ENCODE peak calls at places on chromosomes 12 and 14, in ten cellular contexts. N is lower lobe of right lung, A is cardiac muscle cell, H is A673, U is brain microvascular endothelial cell, L is GM23248, O is heart right ventricle, E is right cardiac atrium, K is aorta, W is left ventricle myocardium inferior. D is an unnamed sample.

GRCh38 chr14:33512201-33512600 is 438.7 kb downstream of the EGLN3 start:
- DNase-seq in E (no peak), H (no peak), A (no peak), W (no peak), U (peak; percentile 46), O (no peak), L (peak; percentile 83), N (no peak), K (no peak), D (no peak)

GRCh38 chr12:47238665-47239064 is 158.9 kb upstream of the AMIGO2 start:
- DNase-seq in L (peak; percentile 43), H (no peak), U (no peak), O (no peak), W (no peak), E (no peak), K (no peak), A (no peak), N (no peak), D (no peak)

GRCh38 chr14:32938719-32939253 is at the start of gene NPAS3:
- DNase-seq in N (no peak), E (peak; percentile 21), A (peak; percentile 68), L (peak; percentile 56), O (no peak), H (no peak), U (no peak), K (no peak), W (peak; percentile 25), D (peak; percentile 76)

GRCh38 chr12:13347241-13348043 is 150.9 kb downstream of the EMP1 start:
- DNase-seq in L (peak; percentile 94), N (no peak), U (peak; percentile 70), K (no peak), H (peak; percentile 11), E (peak; percentile 11), W (no peak), O (no peak), A (no peak), D (no peak)

GRCh38 chr12:7994731-7995205 is 37.7 kb upstream of the FOXJ2 start:
- DNase-seq in E (no peak), W (no peak), O (no peak), L (peak; percentile 94), K (no peak), U (peak; percentile 57), A (no peak), H (no peak), N (no peak), D (no peak)

GRCh38 chr12:31687101-31687527 is 27.6 kb downstream of the ETFBKMT start:
- DNase-seq in W (no peak), E (no peak), N (peak; percentile 53), A (no peak), L (no peak), H (no peak), K (no peak), U (no peak), O (no peak), D (no peak)

GRCh38 chr12:114762490-114763110 is 78.6 kb upstream of the TBX3 start:
- DNase-seq in U (peak; percentile 47), H (no peak), N (no peak), E (peak; percentile 15), A (no peak), L (no peak), W (peak; percentile 24), O (peak; percentile 18), K (no peak), D (no peak)

GRCh38 chr12:1790470-1790869 is 29.9 kb upstream of the LRTM2 start:
- DNase-seq in N (no peak), H (no peak), L (no peak), E (no peak), W (no peak), K (no peak), U (no peak), A (no peak), O (no peak), D (no peak)

GRCh38 chr12:54217309-54217661 is 28.5 kb upstream of the SMUG1 start:
- DNase-seq in H (no peak), A (no peak), O (no peak), W (no peak), N (no peak), K (no peak), E (no peak), L (no peak), U (no peak), D (no peak)

GRCh38 chr12:54216580-54217308 is 28.0 kb upstream of the SMUG1 start:
- DNase-seq in U (peak; percentile 58), W (peak; percentile 75), N (peak; percentile 82), E (peak; percentile 76), A (peak; percentile 92), K (peak; percentile 81), O (peak; percentile 77), H (peak; percentile 97), L (peak; percentile 89), D (peak; percentile 88)

GRCh38 chr12:54220092-54220557 is 31.3 kb upstream of the SMUG1 start:
- DNase-seq in U (peak; percentile 72), W (peak; percentile 61), N (no peak), E (peak; percentile 50), L (peak; percentile 78), A (peak; percentile 79), H (peak; percentile 88), O (peak; percentile 64), K (peak; percentile 68), D (no peak)

GRCh38 chr12:54215990-54216579 is 27.3 kb upstream of the SMUG1 start:
- DNase-seq in H (no peak), W (peak; percentile 19), N (peak; percentile 58), A (no peak), U (no peak), K (peak; percentile 61), O (no peak), L (no peak), E (peak; percentile 32), D (no peak)

DNA sequence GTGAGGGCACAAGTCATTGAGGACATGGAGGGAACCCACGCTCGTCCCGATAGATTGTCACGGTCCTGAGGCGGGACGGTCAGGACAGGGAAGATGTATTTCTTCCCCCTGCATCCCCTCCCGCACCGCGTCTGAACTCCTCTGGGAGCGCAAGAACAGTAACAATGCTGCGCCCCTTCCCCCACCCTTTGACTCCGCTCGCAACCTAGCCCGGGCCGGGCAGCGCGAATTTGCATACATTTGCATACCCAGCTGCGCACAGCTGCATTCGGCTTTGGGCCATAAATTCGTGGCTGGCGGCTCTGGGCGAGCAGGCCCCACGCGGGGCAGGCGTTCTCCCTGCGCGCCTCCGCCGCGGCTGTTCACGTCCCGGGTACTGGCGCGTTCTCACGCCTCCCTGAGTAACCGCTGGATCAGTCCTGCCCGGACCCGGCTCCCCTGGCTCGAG is 29.0 kb upstream of the SMUG1 start:
- DNase-seq in N (no peak), L (peak; percentile 50), H (peak; percentile 74), O (no peak), W (peak; percentile 24), A (no peak), E (peak; percentile 36), U (no peak), K (no peak), D (peak; percentile 80)
- H3K4me3 ChIP-seq in N (peak overlapping the region; percentile 28), L (peak overlapping the region; percentile 69), H (peak overlapping the region; percentile 42), O (peak overlapping the region; percentile 54), W (peak overlapping the region; percentile 60), A (peak overlapping the region; percentile 12), E (peak overlapping the region; percentile 31), U (peak overlapping the region; percentile 55), K (no peak overlapping the region), D (no peak overlapping the region)

GRCh38 chr14:92040431-92041040 is 677 bp upstream of the TRIP11 start:
- DNase-seq in L (peak; percentile 60), K (no peak), E (no peak), N (no peak), H (peak; percentile 33), A (peak; percentile 12), U (peak; percentile 15), W (no peak), O (peak; percentile 15), D (no peak)
- H3K4me3 ChIP-seq in L (peak overlapping the region; percentile 93), K (peak overlapping the region; percentile 36), E (peak overlapping the region; percentile 86), N (peak overlapping the region; percentile 88), H (peak overlapping the region; percentile 81), A (peak overlapping the region; percentile 77), U (peak overlapping the region; percentile 76), W (peak overlapping the region; percentile 82), O (peak overlapping the region; percentile 90), D (peak overlapping the region; percentile 92)

GRCh38 chr14:95523818-95524448 is 7.5 kb upstream of the SYNE3 start:
- DNase-seq in O (no peak), U (no peak), K (no peak), H (peak; percentile 64), W (no peak), N (peak; percentile 60), A (no peak), E (no peak), L (peak; percentile 51), D (no peak)

GRCh38 chr14:95522116-95522515 is 5.7 kb upstream of the SYNE3 start:
- DNase-seq in L (no peak), U (no peak), A (no peak), H (no peak), N (no peak), O (no peak), E (peak; percentile 38), K (no peak), W (no peak), D (no peak)

GRCh38 chr14:95524706-95525512 is 8.5 kb upstream of the SYNE3 start:
- DNase-seq in N (no peak), K (no peak), W (no peak), H (no peak), L (peak; percentile 42), E (no peak), A (no peak), U (no peak), O (no peak), D (no peak)

GRCh38 chr14:95522556-95522955 is 6.1 kb upstream of the SYNE3 start:
- DNase-seq in L (no peak), N (no peak), E (no peak), K (no peak), A (no peak), H (no peak), O (no peak), U (no peak), W (no peak), D (no peak)

DNA sequence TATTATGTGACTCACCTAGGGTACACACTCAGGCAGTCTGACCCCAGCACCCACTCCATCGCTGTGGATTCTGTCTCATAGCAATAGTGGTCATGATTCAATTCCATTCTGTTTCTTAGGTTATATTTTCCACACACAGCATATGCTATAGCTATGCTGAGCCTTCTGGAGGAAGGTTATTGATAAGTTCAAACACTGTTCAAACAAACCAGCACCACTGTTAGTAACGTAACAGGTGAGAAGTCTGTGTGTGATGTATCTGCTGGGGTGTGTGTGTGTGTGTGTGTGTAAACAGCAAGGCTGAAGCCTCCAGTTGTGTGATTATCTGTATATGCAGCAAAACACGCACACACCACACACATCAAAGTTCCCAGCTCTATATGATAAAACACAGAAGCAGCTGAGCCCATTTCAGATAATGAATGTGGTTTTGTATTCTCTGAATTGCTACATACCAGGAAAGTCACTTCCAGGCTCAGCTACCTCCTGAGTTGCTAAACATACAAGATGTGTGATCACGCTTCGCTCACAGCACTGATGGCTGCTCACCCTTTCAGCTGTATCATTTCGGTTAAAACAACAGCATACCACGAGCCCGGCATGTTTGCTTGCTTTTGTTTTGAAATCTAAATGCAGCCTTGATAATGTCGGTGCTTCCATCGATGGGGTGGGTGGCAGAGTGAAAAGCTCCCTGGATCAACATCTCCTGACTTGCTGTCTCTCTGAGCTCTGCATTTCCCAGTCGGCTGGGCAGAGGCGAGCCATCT is 6.8 kb upstream of the SYNE3 start:
- DNase-seq in U (no peak), L (no peak), A (no peak), K (no peak), O (no peak), N (no peak), W (no peak), E (no peak), H (no peak), D (no peak)
- H3K4me3 ChIP-seq in U (peak overlapping the region; percentile 6), L (no peak overlapping the region), A (no peak overlapping the region), K (no peak overlapping the region), O (no peak overlapping the region), N (peak overlapping the region; percentile 0), W (peak overlapping the region; percentile 41), E (no peak overlapping the region), H (peak overlapping the region; percentile 14), D (no peak overlapping the region)

GRCh38 chr14:39472078-39472477 is 39.8 kb upstream of the FBXO33 start:
- DNase-seq in K (no peak), W (no peak), E (no peak), N (no peak), A (no peak), O (no peak), L (no peak), U (no peak), H (no peak), D (no peak)
- H3K4me3 ChIP-seq in K (no peak overlapping the region), W (no peak overlapping the region), E (no peak overlapping the region), N (no peak overlapping the region), A (no peak overlapping the region), O (no peak overlapping the region), L (no peak overlapping the region), U (no peak overlapping the region), H (no peak overlapping the region), D (no peak overlapping the region)